ENCODE peak calls at places on chromosomes 12 and 14, in five cellular contexts. One of them, this sample, is unnamed.
A peak's percentile ranks its signal among the peaks of the same experiment; 100 is the strongest.

GRCh38 chr12:87274594-87275245 is 754.5 kb downstream of the C12orf50 start:
- DNase-seq in epithelial cell of esophagus: peak; percentile 29
- DNase-seq in hepatocyte: peak; percentile 48
- DNase-seq in fibroblast of lung: peak; percentile 50
- DNase-seq in transverse colon: no peak
- DNase-seq in this sample: peak; percentile 5

GRCh38 chr12:11228268-11228879 is 41.1 kb downstream of the PRB3 start:
- DNase-seq in epithelial cell of esophagus: peak; percentile 72
- DNase-seq in hepatocyte: peak; percentile 63
- DNase-seq in fibroblast of lung: peak; percentile 10
- DNase-seq in transverse colon: peak; percentile 37
- DNase-seq in this sample: peak; percentile 41

GRCh38 chr12:113232787-113233585 is 11.7 kb downstream of the TPCN1 start:
- DNase-seq in epithelial cell of esophagus: no peak
- DNase-seq in hepatocyte: no peak
- DNase-seq in fibroblast of lung: peak; percentile 82
- DNase-seq in transverse colon: peak; percentile 44
- DNase-seq in this sample: peak; percentile 85

GRCh38 chr14:63922696-63923421 is 70.1 kb downstream of the SYNE2 start:
- DNase-seq in epithelial cell of esophagus: peak; percentile 99
- DNase-seq in hepatocyte: peak; percentile 72
- DNase-seq in fibroblast of lung: peak; percentile 75
- DNase-seq in transverse colon: peak; percentile 62
- DNase-seq in this sample: no peak

GRCh38 chr12:63079791-63080395 is 71.1 kb downstream of the AVPR1A start:
- DNase-seq in epithelial cell of esophagus: no peak
- DNase-seq in hepatocyte: no peak
- DNase-seq in fibroblast of lung: peak; percentile 6
- DNase-seq in transverse colon: no peak
- DNase-seq in this sample: no peak

GRCh38 chr12:131851741-131852550 is 23.8 kb downstream of the MMP17 start:
- DNase-seq in epithelial cell of esophagus: no peak
- DNase-seq in hepatocyte: no peak
- DNase-seq in fibroblast of lung: no peak
- DNase-seq in transverse colon: no peak
- DNase-seq in this sample: no peak

GRCh38 chr14:23300687-23301223 is 1.9 kb downstream of the PPP1R3E start:
- DNase-seq in epithelial cell of esophagus: peak; percentile 56
- DNase-seq in hepatocyte: peak; percentile 68
- DNase-seq in fibroblast of lung: peak; percentile 20
- DNase-seq in transverse colon: peak; percentile 51
- DNase-seq in this sample: peak; percentile 41

GRCh38 chr12:11174022-11174421 is 3.0 kb downstream of the SMIM10L1 start:
- DNase-seq in epithelial cell of esophagus: no peak
- DNase-seq in hepatocyte: no peak
- DNase-seq in fibroblast of lung: no peak
- DNase-seq in transverse colon: no peak
- DNase-seq in this sample: no peak

GRCh38 chr12:129607293-129607692 is 296.5 kb downstream of the TMEM132D start:
- DNase-seq in epithelial cell of esophagus: no peak
- DNase-seq in hepatocyte: peak; percentile 25
- DNase-seq in fibroblast of lung: peak; percentile 92
- DNase-seq in transverse colon: no peak
- DNase-seq in this sample: no peak

GRCh38 chr12:121581681-121582439 is 1.0 kb upstream of the KDM2B start:
- DNase-seq in epithelial cell of esophagus: no peak
- DNase-seq in hepatocyte: no peak
- DNase-seq in fibroblast of lung: peak; percentile 37
- DNase-seq in transverse colon: peak; percentile 25
- DNase-seq in this sample: no peak

GRCh38 chr14:82710257-82710841 is 1176.7 kb upstream of the SEL1L start:
- DNase-seq in epithelial cell of esophagus: peak; percentile 81
- DNase-seq in hepatocyte: peak; percentile 81
- DNase-seq in fibroblast of lung: peak; percentile 12
- DNase-seq in transverse colon: peak; percentile 30
- DNase-seq in this sample: peak; percentile 8

GRCh38 chr14:75277000-75277795 is 1.4 kb upstream of the FOS start:
- DNase-seq in epithelial cell of esophagus: peak; percentile 79
- DNase-seq in hepatocyte: peak; percentile 96
- DNase-seq in fibroblast of lung: peak; percentile 88
- DNase-seq in transverse colon: peak; percentile 92
- DNase-seq in this sample: peak; percentile 93

GRCh38 chr14:59187802-59188460 is 536 bp upstream of the DAAM1 start:
- DNase-seq in epithelial cell of esophagus: peak; percentile 19
- DNase-seq in hepatocyte: peak; percentile 50
- DNase-seq in fibroblast of lung: no peak
- DNase-seq in transverse colon: peak; percentile 31
- DNase-seq in this sample: no peak

GRCh38 chr12:92197815-92198214 is 52.2 kb upstream of the BTG1 start:
- DNase-seq in epithelial cell of esophagus: no peak
- DNase-seq in hepatocyte: no peak
- DNase-seq in fibroblast of lung: no peak
- DNase-seq in transverse colon: no peak
- DNase-seq in this sample: no peak

GRCh38 chr12:9740109-9740750 is 7.3 kb upstream of the CLECL1 start:
- DNase-seq in epithelial cell of esophagus: no peak
- DNase-seq in hepatocyte: no peak
- DNase-seq in fibroblast of lung: no peak
- DNase-seq in transverse colon: peak; percentile 24
- DNase-seq in this sample: no peak

GRCh38 chr12:42568952-42569916 is 20.3 kb downstream of the PRICKLE1 start:
- DNase-seq in epithelial cell of esophagus: peak; percentile 65
- DNase-seq in hepatocyte: peak; percentile 63
- DNase-seq in fibroblast of lung: peak; percentile 64
- DNase-seq in transverse colon: no peak
- DNase-seq in this sample: no peak

GRCh38 chr14:24798911-24799310 is 164.9 kb upstream of the GZMB start:
- DNase-seq in epithelial cell of esophagus: no peak
- DNase-seq in hepatocyte: no peak
- DNase-seq in fibroblast of lung: no peak
- DNase-seq in transverse colon: no peak
- DNase-seq in this sample: no peak

GRCh38 chr12:19841451-19841850 is 402.2 kb downstream of the AEBP2 start:
- DNase-seq in epithelial cell of esophagus: no peak
- DNase-seq in hepatocyte: no peak
- DNase-seq in fibroblast of lung: no peak
- DNase-seq in transverse colon: no peak
- DNase-seq in this sample: no peak

GRCh38 chr12:105245291-105245690 is 9.3 kb upstream of the APPL2 start:
- DNase-seq in epithelial cell of esophagus: peak; percentile 13
- DNase-seq in hepatocyte: no peak
- DNase-seq in fibroblast of lung: no peak
- DNase-seq in transverse colon: no peak
- DNase-seq in this sample: no peak

GRCh38 chr12:132248439-132249157 is 80.8 kb downstream of the GALNT9 start:
- DNase-seq in epithelial cell of esophagus: no peak
- DNase-seq in hepatocyte: no peak
- DNase-seq in fibroblast of lung: peak; percentile 39
- DNase-seq in transverse colon: no peak
- DNase-seq in this sample: no peak

GRCh38 chr12:71019282-71019831 is 98.8 kb upstream of the PTPRR start:
- DNase-seq in epithelial cell of esophagus: no peak
- DNase-seq in hepatocyte: no peak
- DNase-seq in fibroblast of lung: no peak
- DNase-seq in transverse colon: no peak
- DNase-seq in this sample: no peak

GRCh38 chr12:82757611-82758010 is 70.9 kb downstream of the TMTC2 start:
- DNase-seq in epithelial cell of esophagus: no peak
- DNase-seq in hepatocyte: no peak
- DNase-seq in fibroblast of lung: no peak
- DNase-seq in transverse colon: no peak
- DNase-seq in this sample: no peak

GRCh38 chr12:41439858-41440257 is 251.7 kb downstream of the PDZRN4 start:
- DNase-seq in epithelial cell of esophagus: no peak
- DNase-seq in hepatocyte: no peak
- DNase-seq in fibroblast of lung: no peak
- DNase-seq in transverse colon: no peak
- DNase-seq in this sample: no peak

GRCh38 chr12:41437578-41437977 is 249.5 kb downstream of the PDZRN4 start:
- DNase-seq in epithelial cell of esophagus: no peak
- DNase-seq in hepatocyte: no peak
- DNase-seq in fibroblast of lung: peak; percentile 5
- DNase-seq in transverse colon: no peak
- DNase-seq in this sample: no peak

GRCh38 chr12:41433460-41433859 is 245.3 kb downstream of the PDZRN4 start:
- DNase-seq in epithelial cell of esophagus: no peak
- DNase-seq in hepatocyte: no peak
- DNase-seq in fibroblast of lung: no peak
- DNase-seq in transverse colon: no peak
- DNase-seq in this sample: no peak

GRCh38 chr12:41439134-41439533 is 251.0 kb downstream of the PDZRN4 start:
- DNase-seq in epithelial cell of esophagus: no peak
- DNase-seq in hepatocyte: no peak
- DNase-seq in fibroblast of lung: no peak
- DNase-seq in transverse colon: no peak
- DNase-seq in this sample: no peak

DNA sequence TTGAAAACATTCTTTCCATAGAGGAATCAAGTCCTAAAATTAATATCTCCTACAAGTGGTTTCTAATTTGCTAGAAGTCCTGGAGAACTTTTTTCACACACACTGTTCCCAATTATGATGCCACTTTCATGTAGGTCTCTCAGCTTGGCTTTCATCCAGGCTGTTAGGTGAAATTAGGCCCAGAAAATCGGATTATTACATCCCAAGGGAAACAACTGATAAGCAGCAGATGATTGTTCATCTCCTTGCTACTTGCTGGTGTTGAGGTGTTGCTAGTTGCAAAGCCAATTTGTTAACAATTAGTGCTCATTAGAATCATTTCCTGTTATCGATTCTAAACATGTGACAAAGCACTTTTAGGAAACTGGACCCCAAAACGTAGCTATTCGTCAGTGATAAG is 248.0 kb downstream of the PDZRN4 start:
- DNase-seq in epithelial cell of esophagus: no peak
- DNase-seq in hepatocyte: no peak
- DNase-seq in fibroblast of lung: no peak
- DNase-seq in transverse colon: no peak
- DNase-seq in this sample: no peak
- H3K4me3 ChIP-seq in epithelial cell of esophagus: no peak overlapping the region
- H3K4me3 ChIP-seq in hepatocyte: no peak overlapping the region
- H3K4me3 ChIP-seq in fibroblast of lung: no peak overlapping the region
- H3K4me3 ChIP-seq in transverse colon: no peak overlapping the region
- H3K4me3 ChIP-seq in this sample: no peak overlapping the region

GRCh38 chr14:95156153-95156764 is 1.1 kb downstream of the DICER1 start:
- DNase-seq in epithelial cell of esophagus: peak; percentile 27
- DNase-seq in hepatocyte: no peak
- DNase-seq in fibroblast of lung: peak; percentile 26
- DNase-seq in transverse colon: no peak
- DNase-seq in this sample: peak; percentile 33

GRCh38 chr14:95153866-95154265 is 3.5 kb downstream of the DICER1 start:
- DNase-seq in epithelial cell of esophagus: no peak
- DNase-seq in hepatocyte: no peak
- DNase-seq in fibroblast of lung: no peak
- DNase-seq in transverse colon: no peak
- DNase-seq in this sample: no peak

GRCh38 chr14:95157195-95157986 is at the start of gene DICER1:
- DNase-seq in epithelial cell of esophagus: peak; percentile 92
- DNase-seq in hepatocyte: peak; percentile 98
- DNase-seq in fibroblast of lung: peak; percentile 89
- DNase-seq in transverse colon: peak; percentile 98
- DNase-seq in this sample: peak; percentile 99

GRCh38 chr14:95156765-95157194 is 549 bp downstream of the DICER1 start:
- DNase-seq in epithelial cell of esophagus: peak; percentile 40
- DNase-seq in hepatocyte: peak; percentile 72
- DNase-seq in fibroblast of lung: no peak
- DNase-seq in transverse colon: peak; percentile 36
- DNase-seq in this sample: peak; percentile 64

GRCh38 chr14:95155044-95155443 is 2.3 kb downstream of the DICER1 start:
- DNase-seq in epithelial cell of esophagus: no peak
- DNase-seq in hepatocyte: no peak
- DNase-seq in fibroblast of lung: no peak
- DNase-seq in transverse colon: no peak
- DNase-seq in this sample: no peak
- H3K4me3 ChIP-seq in epithelial cell of esophagus: peak overlapping the region; percentile 74
- H3K4me3 ChIP-seq in hepatocyte: no peak overlapping the region
- H3K4me3 ChIP-seq in fibroblast of lung: peak overlapping the region; percentile 88
- H3K4me3 ChIP-seq in transverse colon: peak overlapping the region; percentile 96
- H3K4me3 ChIP-seq in this sample: no peak overlapping the region

GRCh38 chr12:73452672-73453469 is 1084.8 kb upstream of the ATXN7L3B start:
- DNase-seq in epithelial cell of esophagus: no peak
- DNase-seq in hepatocyte: no peak
- DNase-seq in fibroblast of lung: no peak
- DNase-seq in transverse colon: no peak
- DNase-seq in this sample: no peak
- H3K4me3 ChIP-seq in epithelial cell of esophagus: no peak overlapping the region
- H3K4me3 ChIP-seq in hepatocyte: no peak overlapping the region
- H3K4me3 ChIP-seq in fibroblast of lung: no peak overlapping the region
- H3K4me3 ChIP-seq in transverse colon: no peak overlapping the region
- H3K4me3 ChIP-seq in this sample: no peak overlapping the region

GRCh38 chr12:57738661-57739237 is at the start of gene AGAP2:
- DNase-seq in epithelial cell of esophagus: no peak
- DNase-seq in hepatocyte: no peak
- DNase-seq in fibroblast of lung: peak; percentile 27
- DNase-seq in transverse colon: no peak
- DNase-seq in this sample: peak; percentile 92
- H3K4me3 ChIP-seq in epithelial cell of esophagus: no peak within 1 kb of the TSS
- H3K4me3 ChIP-seq in hepatocyte: peak within 1 kb of the TSS; percentile 42
- H3K4me3 ChIP-seq in fibroblast of lung: no peak within 1 kb of the TSS
- H3K4me3 ChIP-seq in transverse colon: peak within 1 kb of the TSS; percentile 35
- H3K4me3 ChIP-seq in this sample: peak within 1 kb of the TSS; percentile 43